ENCODE peak calls at places on chromosomes 2 and 18, in seven cellular contexts. W, B, D, J, N, T and C are unnamed samples. For H3K27me3, the result is how much of the 10 kb centered on the place peaks cover.

GRCh38 chr2:23591111-23591510 is 206.1 kb downstream of the KLHL29 start:
- DNase-seq in W (no peak), B (no peak), D (no peak), J (no peak), N (no peak), T (no peak), C (no peak)

GRCh38 chr2:218066946-218067515 is 2.0 kb upstream of the RUFY4 start:
- DNase-seq in W (no peak), B (no peak), D (no peak), J (no peak), N (no peak), T (peak), C (no peak)

GRCh38 chr2:54858021-54858681 is 134.7 kb downstream of the EML6 start:
- DNase-seq in W (no peak), B (no peak), D (no peak), J (no peak), N (peak), T (no peak), C (peak)

GRCh38 chr2:170843656-170844055 is 27.0 kb downstream of the GAD1 start:
- DNase-seq in W (peak), B (no peak), D (peak), J (no peak), N (peak), T (no peak), C (peak)

GRCh38 chr2:239444626-239445625 is 44.1 kb upstream of the HDAC4 start:
- DNase-seq in W (no peak), B (peak), D (no peak), J (no peak), N (peak), T (peak), C (peak)

GRCh38 chr2:16662440-16662839 is 3.2 kb downstream of the CYRIA start:
- DNase-seq in W (no peak), B (no peak), D (no peak), J (peak), N (peak), T (no peak), C (no peak)

GRCh38 chr18:25633563-25633962 is 281.6 kb upstream of the ZNF521 start:
- DNase-seq in W (no peak), B (no peak), D (no peak), J (no peak), N (no peak), T (no peak), C (no peak)

GRCh38 chr2:85704800-85705679 is 10.9 kb downstream of the GNLY start:
- DNase-seq in W (no peak), B (no peak), D (no peak), J (no peak), N (peak), T (no peak), C (no peak)

GRCh38 chr2:201406077-201406662 is 45.1 kb downstream of the TRAK2 start:
- DNase-seq in W (peak), B (peak), D (no peak), J (no peak), N (peak), T (no peak), C (peak)

GRCh38 chr2:8515390-8515761 is 166.5 kb upstream of the ID2 start:
- DNase-seq in W (no peak), B (no peak), D (no peak), J (no peak), N (no peak), T (no peak), C (no peak)

GRCh38 chr2:30601375-30601774 is 154.3 kb downstream of the LCLAT1 start:
- DNase-seq in W (no peak), B (no peak), D (no peak), J (no peak), N (peak), T (no peak), C (no peak)

GRCh38 chr2:75491129-75491753 is 69.5 kb downstream of the EVA1A start:
- DNase-seq in W (no peak), B (no peak), D (no peak), J (no peak), N (peak), T (no peak), C (peak)

GRCh38 chr2:217160103-217160502 is 300.2 kb upstream of the TNP1 start:
- DNase-seq in W (peak), B (no peak), D (no peak), J (no peak), N (peak), T (no peak), C (peak)

GRCh38 chr18:37294951-37295350 is 270.6 kb downstream of the CELF4 start:
- DNase-seq in W (peak), B (peak), D (no peak), J (no peak), N (no peak), T (no peak), C (peak)

GRCh38 chr2:128661955-128662564 is 343.4 kb upstream of the HS6ST1 start:
- DNase-seq in W (no peak), B (no peak), D (no peak), J (no peak), N (no peak), T (no peak), C (no peak)

GRCh38 chr18:72895548-72895947 is 27.8 kb upstream of the NETO1 start:
- DNase-seq in W (no peak), B (no peak), D (no peak), J (no peak), N (peak), T (no peak), C (no peak)

GRCh38 chr2:200171761-200172482 is 134.6 kb upstream of the SPATS2L start:
- DNase-seq in W (peak), B (peak), D (no peak), J (no peak), N (peak), T (no peak), C (peak)

GRCh38 chr2:8546319-8547283 is 135.3 kb upstream of the ID2 start:
- DNase-seq in W (no peak), B (no peak), D (no peak), J (no peak), N (no peak), T (peak), C (no peak)

GRCh38 chr2:86017901-86018896 is 87.5 kb downstream of the POLR1A start:
- DNase-seq in W (peak), B (no peak), D (no peak), J (peak), N (peak), T (peak), C (no peak)

GRCh38 chr2:119434664-119435063 is 3.0 kb downstream of the TMEM37 start:
- DNase-seq in W (no peak), B (no peak), D (no peak), J (no peak), N (no peak), T (no peak), C (no peak)

GRCh38 chr2:169877406-169877805 is 50.2 kb downstream of the UBR3 start:
- DNase-seq in W (peak), B (peak), D (peak), J (no peak), N (peak), T (no peak), C (peak)

GRCh38 chr2:84495539-84496146 is 20.7 kb upstream of the DNAH6 start:
- DNase-seq in W (peak), B (peak), D (peak), J (no peak), N (peak), T (no peak), C (peak)

GRCh38 chr18:74064510-74064909 is 83.1 kb downstream of the FBXO15 start:
- DNase-seq in W (peak), B (no peak), D (no peak), J (no peak), N (no peak), T (no peak), C (no peak)

GRCh38 chr2:151344906-151345305 is 12.5 kb upstream of the TNFAIP6 start:
- DNase-seq in W (peak), B (no peak), D (no peak), J (no peak), N (no peak), T (no peak), C (no peak)

GRCh38 chr2:181231151-181231550 is 226.0 kb upstream of the ITGA4 start:
- DNase-seq in W (peak), B (no peak), D (no peak), J (no peak), N (no peak), T (no peak), C (peak)

GRCh38 chr2:12948231-12948962 is 231.7 kb downstream of the TRIB2 start:
- DNase-seq in W (peak), B (peak), D (no peak), J (no peak), N (peak), T (no peak), C (peak)
- H3K27me3 ChIP-seq in W (under half), B (under half), D (under half), J (under half), N (under half), T (under half), C (under half)

GRCh38 chr2:46068604-46069003 is 228.6 kb upstream of the EPAS1 start:
- DNase-seq in W (no peak), B (no peak), D (no peak), J (no peak), N (peak), T (no peak), C (no peak)
- H3K27me3 ChIP-seq in W (under half), B (under half), D (under half), J (under half), N (under half), T (under half), C (under half)

GRCh38 chr2:28522479-28522878 is 26.6 kb downstream of the PLB1 start:
- DNase-seq in W (no peak), B (no peak), D (no peak), J (no peak), N (no peak), T (no peak), C (no peak)
- H3K27me3 ChIP-seq in W (under half), B (under half), D (under half), J (under half), N (under half), T (under half), C (half or more)

GRCh38 chr2:172072279-172072678 is 13.0 kb upstream of the DLX1 start:
- DNase-seq in W (no peak), B (no peak), D (no peak), J (no peak), N (no peak), T (no peak), C (no peak)

GRCh38 chr2:172079416-172079815 is 5.9 kb upstream of the DLX1 start:
- DNase-seq in W (no peak), B (no peak), D (no peak), J (no peak), N (no peak), T (no peak), C (no peak)

GRCh38 chr2:172074254-172074653 is 11.1 kb upstream of the DLX1 start:
- DNase-seq in W (no peak), B (no peak), D (no peak), J (no peak), N (no peak), T (no peak), C (no peak)

GRCh38 chr2:172070936-172071335 is 14.4 kb upstream of the DLX1 start:
- DNase-seq in W (no peak), B (no peak), D (no peak), J (no peak), N (no peak), T (no peak), C (no peak)

GRCh38 chr2:172073518-172073917 is 11.8 kb upstream of the DLX1 start:
- DNase-seq in W (no peak), B (no peak), D (no peak), J (no peak), N (no peak), T (no peak), C (no peak)
- H3K27me3 ChIP-seq in W (under half), B (under half), D (under half), J (under half), N (under half), T (under half), C (under half)

GRCh38 chr2:176102309-176102866 is 2.8 kb downstream of the HOXD12 start:
- DNase-seq in W (no peak), B (no peak), D (no peak), J (no peak), N (no peak), T (no peak), C (no peak)
- H3K27me3 ChIP-seq in W (under half), B (half or more), D (under half), J (half or more), N (half or more), T (under half), C (under half)

DNA sequence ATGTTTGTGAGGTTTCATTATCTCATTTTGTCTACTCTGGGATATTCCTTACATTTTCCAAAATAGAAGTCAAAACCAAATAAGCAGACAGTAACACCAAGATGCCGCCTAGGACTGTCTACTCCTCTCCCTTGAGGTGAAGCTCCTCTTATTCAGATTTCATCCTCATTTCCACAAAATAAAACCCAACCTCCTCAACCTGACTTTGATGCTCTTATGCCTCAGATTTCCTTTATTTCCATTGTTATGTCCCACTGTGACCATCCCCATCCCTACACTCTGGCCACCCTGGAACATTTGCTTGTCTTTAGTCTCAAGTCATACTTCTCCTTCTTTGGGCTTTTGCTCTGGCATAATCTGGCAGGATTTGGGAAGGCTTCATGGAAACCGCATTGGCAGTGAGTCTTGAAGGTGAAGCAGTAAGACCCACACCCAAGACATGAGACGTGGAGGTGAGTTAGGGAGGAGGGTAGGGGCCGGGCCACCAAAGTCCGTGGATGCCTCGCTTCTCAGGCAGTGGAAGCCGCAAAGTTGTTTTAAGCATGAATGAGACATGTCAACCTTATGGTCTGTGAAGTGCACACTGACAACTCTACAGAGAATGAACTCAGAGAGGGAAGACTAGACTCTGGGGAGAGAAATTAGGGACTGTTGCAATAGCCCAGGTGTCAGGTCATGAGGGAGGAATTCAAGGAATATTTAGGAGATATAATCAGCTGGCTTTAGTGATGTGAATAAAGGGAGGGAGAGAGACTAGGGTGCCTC is 63.6 kb downstream of the DDX1 start:
- DNase-seq in W (no peak), B (no peak), D (no peak), J (no peak), N (no peak), T (no peak), C (no peak)
- H3K27me3 ChIP-seq in W (half or more), B (under half), D (under half), J (under half), N (under half), T (under half), C (under half)